ENCODE peak calls at places on chromosomes 5 and 9, in four cellular contexts. One of them, this sample, is unnamed.

GRCh38 chr9:18333157-18333556 is 140.8 kb upstream of the ADAMTSL1 start:
- DNase-seq in A549: no peak
- DNase-seq in tibial nerve: no peak
- DNase-seq in ovary: no peak
- DNase-seq in this sample: no peak

GRCh38 chr5:36363101-36363500 is 61.4 kb upstream of the RANBP3L start:
- DNase-seq in tibial nerve: no peak
- DNase-seq in A549: peak
- DNase-seq in ovary: no peak
- DNase-seq in this sample: no peak

GRCh38 chr5:90983148-90983547 is 400.0 kb downstream of the ARRDC3 start:
- DNase-seq in ovary: no peak
- DNase-seq in A549: peak
- DNase-seq in tibial nerve: no peak
- DNase-seq in this sample: no peak

GRCh38 chr5:147578228-147579024 is 68.6 kb upstream of the DPYSL3 start:
- DNase-seq in ovary: no peak
- DNase-seq in A549: peak
- DNase-seq in tibial nerve: no peak
- DNase-seq in this sample: no peak

GRCh38 chr9:134602547-134603362 is 38.8 kb upstream of the COL5A1 start:
- DNase-seq in A549: peak
- DNase-seq in tibial nerve: peak
- DNase-seq in ovary: peak
- DNase-seq in this sample: peak

GRCh38 chr5:112957970-112958773 is 18.4 kb upstream of the DCP2 start:
- DNase-seq in tibial nerve: no peak
- DNase-seq in ovary: peak
- DNase-seq in A549: peak
- DNase-seq in this sample: no peak

GRCh38 chr9:6827370-6827949 is 69.7 kb downstream of the KDM4C start:
- DNase-seq in tibial nerve: peak
- DNase-seq in ovary: no peak
- DNase-seq in A549: peak
- DNase-seq in this sample: no peak

GRCh38 chr5:176350416-176350815 is 11.1 kb downstream of the KIAA1191 start:
- DNase-seq in tibial nerve: no peak
- DNase-seq in A549: no peak
- DNase-seq in ovary: no peak
- DNase-seq in this sample: no peak

GRCh38 chr5:172858990-172859811 is 25.1 kb downstream of the ERGIC1 start:
- DNase-seq in ovary: no peak
- DNase-seq in tibial nerve: peak
- DNase-seq in A549: peak
- DNase-seq in this sample: no peak

GRCh38 chr5:19240150-19240549 is 747.9 kb downstream of the CDH18 start:
- DNase-seq in ovary: no peak
- DNase-seq in tibial nerve: no peak
- DNase-seq in A549: no peak
- DNase-seq in this sample: no peak

GRCh38 chr5:1544294-1545010 is 20.7 kb upstream of the LPCAT1 start:
- DNase-seq in tibial nerve: no peak
- DNase-seq in ovary: no peak
- DNase-seq in A549: no peak
- DNase-seq in this sample: no peak

GRCh38 chr5:1546556-1546955 is 22.8 kb upstream of the LPCAT1 start:
- DNase-seq in tibial nerve: no peak
- DNase-seq in A549: no peak
- DNase-seq in ovary: no peak
- DNase-seq in this sample: no peak

GRCh38 chr5:1545126-1545797 is 21.5 kb upstream of the LPCAT1 start:
- DNase-seq in ovary: no peak
- DNase-seq in A549: no peak
- DNase-seq in tibial nerve: no peak
- DNase-seq in this sample: no peak

GRCh38 chr5:1547236-1547635 is 23.5 kb upstream of the LPCAT1 start:
- DNase-seq in tibial nerve: no peak
- DNase-seq in ovary: no peak
- DNase-seq in A549: no peak
- DNase-seq in this sample: no peak

DNA sequence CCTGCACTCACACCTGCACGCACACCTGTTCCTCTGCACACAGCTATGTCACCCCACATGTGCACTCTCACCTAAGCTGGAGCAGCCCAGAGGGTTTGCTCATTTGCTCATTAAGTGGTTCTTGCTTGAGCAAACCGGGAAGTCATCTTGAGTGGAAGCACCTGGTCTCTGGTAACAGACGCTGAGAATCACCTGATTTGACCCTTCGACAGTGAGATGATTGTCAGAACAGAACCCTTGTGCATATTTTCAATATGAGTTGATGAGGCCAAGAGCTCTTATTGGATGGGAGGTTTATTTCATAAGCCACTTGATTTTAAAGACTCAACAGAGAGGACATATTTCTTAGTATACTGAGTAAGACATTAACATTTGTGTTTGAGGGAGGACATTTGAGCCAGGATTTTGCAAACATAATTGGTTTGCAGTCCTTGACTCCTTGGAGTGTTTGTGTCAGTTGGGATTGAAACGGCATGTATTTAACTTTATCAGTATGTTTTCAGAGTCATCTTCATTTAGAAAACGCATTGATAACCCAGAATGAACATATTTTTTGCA is 22.1 kb upstream of the LPCAT1 start:
- DNase-seq in ovary: no peak
- DNase-seq in A549: no peak
- DNase-seq in tibial nerve: no peak
- DNase-seq in this sample: no peak
- TF ChIP-seq EP300 in ovary: no peak
- TF ChIP-seq EP300 in A549: no peak
- TF ChIP-seq EP300 in tibial nerve: no peak
- TF ChIP-seq EP300 in this sample: no peak

DNA sequence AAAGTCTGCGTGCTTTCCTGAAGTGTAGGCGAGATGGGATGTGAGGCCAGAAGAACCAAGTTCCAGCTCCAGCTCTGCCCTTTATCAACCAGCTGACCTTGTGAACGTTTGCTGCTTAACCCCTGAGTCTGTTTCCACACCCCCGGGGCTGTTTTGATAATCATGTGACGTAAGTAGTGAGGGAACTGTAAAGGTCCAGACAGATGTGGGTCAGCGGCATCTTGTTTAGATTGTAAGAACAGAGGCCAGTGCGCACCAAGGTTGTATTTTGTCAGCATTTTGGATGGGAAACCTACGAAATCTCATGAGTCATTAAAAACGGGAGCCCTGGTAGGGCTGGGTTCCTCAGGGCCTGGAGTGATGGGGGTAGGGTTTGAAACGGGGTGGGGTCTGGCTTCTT is 13.8 kb upstream of the COL15A1 start:
- DNase-seq in A549: no peak
- DNase-seq in tibial nerve: no peak
- DNase-seq in ovary: peak
- DNase-seq in this sample: no peak
- TF ChIP-seq EP300 in A549: no peak
- TF ChIP-seq EP300 in tibial nerve: no peak
- TF ChIP-seq EP300 in ovary: no peak
- TF ChIP-seq EP300 in this sample: no peak

DNA sequence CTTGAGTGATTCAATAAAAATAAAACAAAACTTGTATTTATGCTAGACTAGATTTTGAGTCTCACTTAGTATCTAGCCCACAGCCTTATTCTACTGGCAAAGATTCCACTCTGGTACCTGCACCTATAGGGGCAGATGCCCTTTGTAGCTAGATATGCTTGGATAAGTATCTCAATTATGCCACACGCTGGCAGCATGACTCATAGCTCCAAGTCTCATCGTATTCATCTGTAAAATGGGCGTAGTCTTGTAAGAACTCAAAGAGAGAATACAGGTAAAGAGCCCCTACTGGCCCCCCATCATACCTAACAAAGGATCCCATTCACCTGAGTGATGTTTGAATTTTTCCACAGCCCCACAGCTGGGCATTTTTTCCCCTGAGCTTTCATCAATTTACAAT is 45.9 kb upstream of the ASTN2 start:
- DNase-seq in ovary: no peak
- DNase-seq in A549: no peak
- DNase-seq in tibial nerve: no peak
- DNase-seq in this sample: no peak
- TF ChIP-seq EP300 in ovary: no peak
- TF ChIP-seq EP300 in A549: no peak
- TF ChIP-seq EP300 in tibial nerve: no peak
- TF ChIP-seq EP300 in this sample: no peak

DNA sequence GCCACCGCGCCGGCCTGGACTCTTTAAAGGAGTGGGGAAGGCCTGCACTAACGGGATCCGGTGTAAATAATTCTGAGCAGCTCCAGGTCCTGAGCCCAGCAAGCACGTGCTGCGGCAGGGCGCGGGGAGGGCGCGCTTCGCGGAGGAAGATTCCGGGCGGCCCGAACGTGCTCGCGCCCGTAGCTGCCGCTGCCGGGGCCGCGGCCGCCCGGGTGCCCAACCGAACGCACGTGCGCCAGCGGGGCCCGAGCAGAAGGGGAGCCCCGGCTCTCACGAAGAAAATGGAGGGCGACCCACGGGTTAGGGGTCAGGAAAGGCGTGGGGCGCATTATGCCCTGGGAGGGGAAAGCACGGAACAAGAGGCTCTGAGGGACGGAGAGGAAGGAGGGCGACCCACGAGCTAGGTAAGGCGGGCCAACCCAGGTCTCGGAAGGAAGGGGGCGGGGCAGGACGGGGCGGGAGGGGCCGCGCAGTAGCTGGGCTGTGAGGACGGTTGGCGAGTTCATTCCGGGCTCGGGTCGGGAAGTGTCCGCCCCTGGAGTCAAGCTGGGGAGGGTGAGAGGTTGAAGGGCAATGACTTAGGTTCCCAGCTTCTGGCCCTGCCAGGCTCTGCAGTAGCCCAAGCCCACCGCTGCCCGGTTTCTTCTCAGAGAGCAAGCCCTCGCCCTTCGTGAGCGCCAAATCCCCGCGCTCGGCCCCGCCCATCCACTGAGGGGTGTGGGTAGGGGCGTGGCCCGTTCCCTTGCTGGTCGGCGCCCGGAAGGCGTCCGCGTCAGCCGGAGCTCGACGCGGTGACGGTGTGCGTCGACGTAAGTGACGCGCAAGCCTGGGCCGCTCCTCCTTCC is at the start of gene ZNF131:
- DNase-seq in ovary: peak
- DNase-seq in A549: peak
- DNase-seq in tibial nerve: peak
- DNase-seq in this sample: peak
- TF ChIP-seq EP300 in ovary: no peak
- TF ChIP-seq EP300 in A549: no peak
- TF ChIP-seq EP300 in tibial nerve: no peak
- TF ChIP-seq EP300 in this sample: peak

GRCh38 chr5:148844433-148845279 is 18.2 kb downstream of the ADRB2 start:
- DNase-seq in tibial nerve: no peak
- DNase-seq in A549: no peak
- DNase-seq in ovary: no peak
- DNase-seq in this sample: no peak
- TF ChIP-seq EP300 in tibial nerve: no peak
- TF ChIP-seq EP300 in A549: no peak
- TF ChIP-seq EP300 in ovary: no peak
- TF ChIP-seq EP300 in this sample: no peak

GRCh38 chr5:6712582-6713273 is 504 bp upstream of the TENT4A start:
- DNase-seq in tibial nerve: peak
- DNase-seq in ovary: peak
- DNase-seq in A549: peak
- DNase-seq in this sample: peak
- TF ChIP-seq EP300 in tibial nerve: no peak
- TF ChIP-seq EP300 in ovary: no peak
- TF ChIP-seq EP300 in A549: no peak
- TF ChIP-seq EP300 in this sample: no peak

GRCh38 chr5:122076023-122076422 is 2.0 kb downstream of the LOX start:
- DNase-seq in ovary: no peak
- DNase-seq in tibial nerve: no peak
- DNase-seq in A549: no peak
- DNase-seq in this sample: no peak
- TF ChIP-seq EP300 in ovary: no peak
- TF ChIP-seq EP300 in tibial nerve: no peak
- TF ChIP-seq EP300 in A549: no peak
- TF ChIP-seq EP300 in this sample: no peak

DNA sequence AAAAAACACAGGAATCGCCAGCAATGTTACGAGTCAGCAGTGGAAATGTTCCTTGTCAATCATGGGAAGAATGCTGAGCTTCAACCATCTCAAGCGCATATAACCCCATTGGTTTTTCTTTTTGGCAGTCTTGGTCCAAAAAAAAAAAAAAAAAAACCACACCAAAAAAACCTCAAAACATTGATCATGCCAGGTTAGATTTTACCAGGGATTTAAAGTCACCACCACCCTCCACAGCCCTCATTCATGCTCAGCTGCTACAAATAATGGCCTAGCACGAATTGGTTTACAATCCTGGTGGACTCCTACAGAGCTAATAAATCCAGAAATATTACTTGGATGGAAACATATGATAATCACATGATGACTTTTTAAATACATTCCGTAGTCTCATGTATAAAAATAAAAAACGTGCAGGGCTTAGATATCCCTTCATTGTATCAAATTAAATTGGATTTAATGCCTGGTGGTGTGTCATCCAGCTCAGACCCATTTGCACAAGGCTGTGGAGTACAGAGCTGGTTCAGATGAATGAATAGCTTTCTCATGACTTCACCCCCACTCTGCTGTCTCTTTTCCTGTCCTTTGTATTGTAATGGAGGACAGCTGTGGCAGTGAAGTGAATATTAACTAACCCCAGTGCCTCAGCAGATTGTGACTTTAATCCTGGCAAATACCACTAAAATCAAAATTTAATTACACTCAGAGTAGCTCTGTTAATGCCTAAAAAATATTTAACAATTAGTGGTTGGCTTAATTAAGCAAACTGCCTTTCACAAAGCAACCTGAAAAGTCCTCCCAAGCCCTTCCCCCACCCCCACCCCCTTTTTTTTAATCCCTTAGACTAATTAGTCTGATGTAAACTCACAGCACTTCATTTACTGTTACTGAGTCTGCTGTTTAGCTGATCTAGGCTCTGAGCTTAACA is 626.5 kb upstream of the ZNF608 start:
- DNase-seq in tibial nerve: no peak
- DNase-seq in A549: no peak
- DNase-seq in ovary: no peak
- DNase-seq in this sample: no peak
- TF ChIP-seq EP300 in tibial nerve: no peak
- TF ChIP-seq EP300 in A549: no peak
- TF ChIP-seq EP300 in ovary: no peak
- TF ChIP-seq EP300 in this sample: no peak